ENCODE peak calls at places on chromosomes 12 and 14, in nine cellular contexts. U is mammary epithelial cell, N is K562, B is PC-3, C is A549, J is IMR-90, P is GM23248, V is GM12878, S is endothelial cell of umbilical vein. H is an unnamed sample.

GRCh38 chr12:52915637-52916036 is 10.8 kb upstream of the KRT8 start:
- DNase-seq in U (no peak), C (no peak), V (no peak), N (no peak), J (no peak), B (no peak), S (no peak), P (no peak), H (no peak)

GRCh38 chr12:90510948-90511347 is 444.0 kb downstream of the CCER1 start:
- DNase-seq in J (peak), C (no peak), B (peak), N (no peak), P (peak), V (no peak), U (peak), S (no peak), H (no peak)

GRCh38 chr14:77205566-77205965 is 24.0 kb downstream of the TMEM63C start:
- DNase-seq in C (no peak), V (no peak), U (no peak), S (no peak), N (no peak), B (no peak), J (no peak), P (no peak), H (no peak)

GRCh38 chr14:100532916-100533630 is 54.1 kb downstream of the BEGAIN start:
- DNase-seq in B (no peak), N (peak), U (no peak), S (no peak), C (no peak), P (peak), V (no peak), J (peak), H (no peak)

GRCh38 chr14:57883061-57883460 is 17.2 kb upstream of the SLC35F4 start:
- DNase-seq in P (peak), S (no peak), B (no peak), V (no peak), U (no peak), N (no peak), C (no peak), J (no peak), H (no peak)

GRCh38 chr12:1826867-1827705 is 6.7 kb downstream of the LRTM2 start:
- DNase-seq in C (no peak), N (no peak), U (no peak), J (no peak), V (no peak), S (no peak), P (no peak), B (no peak), H (no peak)

GRCh38 chr12:29131539-29131938 is 17.5 kb upstream of the FAR2 start:
- DNase-seq in J (peak), V (no peak), C (no peak), U (no peak), P (peak), N (no peak), B (peak), S (peak), H (no peak)

GRCh38 chr14:89578048-89578619 is 161.1 kb upstream of the FOXN3 start:
- DNase-seq in C (no peak), J (peak), P (peak), S (no peak), B (no peak), N (no peak), U (no peak), V (no peak), H (no peak)

GRCh38 chr14:71449316-71450055 is 482.7 kb upstream of the RGS6 start:
- DNase-seq in P (peak), V (no peak), S (no peak), J (no peak), U (no peak), C (no peak), N (no peak), B (peak), H (no peak)

GRCh38 chr12:80763874-80764273 is 47.2 kb downstream of the MYF5 start:
- DNase-seq in V (no peak), C (no peak), B (peak), U (peak), N (no peak), J (peak), P (peak), S (peak), H (peak)

GRCh38 chr14:64766430-64767151 is 62.4 kb downstream of the PLEKHG3 start:
- DNase-seq in N (no peak), B (peak), P (no peak), S (no peak), U (peak), J (no peak), V (no peak), C (no peak), H (peak)

GRCh38 chr12:39626033-39626814 is 6.6 kb upstream of the ABCD2 start:
- DNase-seq in U (no peak), S (no peak), J (no peak), V (no peak), C (no peak), P (no peak), B (no peak), N (peak), H (peak)

GRCh38 chr12:131177599-131177998 is 223.9 kb downstream of the ADGRD1 start:
- DNase-seq in B (no peak), S (no peak), V (no peak), C (no peak), N (no peak), J (no peak), P (no peak), U (no peak), H (no peak)

GRCh38 chr12:72560370-72560769 is 288.2 kb downstream of the TRHDE start:
- DNase-seq in C (no peak), U (no peak), N (no peak), P (no peak), S (no peak), B (no peak), V (no peak), J (no peak), H (no peak)

GRCh38 chr14:83120187-83120586 is 1586.5 kb upstream of the SEL1L start:
- DNase-seq in P (no peak), S (no peak), C (no peak), U (peak), J (peak), V (no peak), B (peak), N (no peak), H (no peak)

GRCh38 chr14:70755655-70756054 is 53.7 kb downstream of the MAP3K9 start:
- DNase-seq in V (no peak), J (no peak), C (no peak), B (peak), U (peak), S (no peak), N (no peak), P (no peak), H (no peak)

GRCh38 chr14:64698899-64699298 is 5.3 kb upstream of the PLEKHG3 start:
- DNase-seq in U (no peak), C (no peak), J (no peak), N (no peak), V (no peak), P (no peak), B (peak), S (no peak), H (no peak)

GRCh38 chr12:43882578-43883178 is 46.8 kb downstream of the TMEM117 start:
- DNase-seq in B (peak), N (peak), U (peak), V (peak), P (peak), C (peak), J (peak), S (peak), H (peak)

GRCh38 chr14:23376477-23377200 is at the start of gene CMTM5:
- DNase-seq in C (no peak), S (no peak), N (no peak), V (no peak), U (no peak), B (no peak), P (no peak), J (no peak), H (peak)

GRCh38 chr14:68789002-68789797 is 3.7 kb downstream of the ZFP36L1 start:
- DNase-seq in C (peak), S (peak), P (peak), N (peak), B (peak), J (peak), U (peak), V (no peak), H (peak)
- H3K4me2 ChIP-seq in C (peak), S (peak), P (peak), N (peak), B (peak), J (peak), U (peak), V (peak), H (peak)

GRCh38 chr14:50763386-50764007 is 67.5 kb downstream of the NIN start:
- DNase-seq in C (no peak), B (peak), N (no peak), U (no peak), P (peak), S (no peak), J (peak), V (no peak), H (no peak)
- H3K4me2 ChIP-seq in C (peak), B (peak), N (no peak), U (no peak), P (peak), S (no peak), J (no peak), V (no peak), H (no peak)

GRCh38 chr14:59155886-59156285 is 32.6 kb upstream of the DAAM1 start:
- DNase-seq in U (no peak), V (no peak), J (peak), P (no peak), B (no peak), C (no peak), N (no peak), S (no peak), H (no peak)

GRCh38 chr14:59160492-59160891 is 28.0 kb upstream of the DAAM1 start:
- DNase-seq in B (no peak), U (no peak), P (no peak), J (no peak), N (no peak), S (no peak), V (no peak), C (no peak), H (no peak)

GRCh38 chr14:59166258-59166657 is 22.2 kb upstream of the DAAM1 start:
- DNase-seq in B (no peak), U (no peak), J (no peak), C (no peak), V (no peak), S (no peak), N (no peak), P (no peak), H (no peak)

GRCh38 chr14:59159169-59159568 is 29.3 kb upstream of the DAAM1 start:
- DNase-seq in B (no peak), C (no peak), S (no peak), N (no peak), U (no peak), J (peak), V (no peak), P (no peak), H (no peak)

GRCh38 chr14:59161571-59162175 is 26.8 kb upstream of the DAAM1 start:
- DNase-seq in P (peak), C (peak), N (no peak), J (peak), S (peak), V (no peak), B (peak), U (peak), H (peak)
- H3K4me2 ChIP-seq in P (peak), C (peak), N (no peak), J (peak), S (no peak), V (no peak), B (no peak), U (no peak), H (peak)

GRCh38 chr14:104226421-104227385 is 88.3 kb downstream of the KIF26A start:
- DNase-seq in C (no peak), S (no peak), J (no peak), V (no peak), N (no peak), P (no peak), B (no peak), U (no peak), H (no peak)
- H3K4me2 ChIP-seq in C (no peak), S (no peak), J (no peak), V (no peak), N (no peak), P (no peak), B (peak), U (no peak), H (no peak)

GRCh38 chr12:76583301-76583700 is 23.7 kb upstream of the OSBPL8 start:
- DNase-seq in V (no peak), C (no peak), J (no peak), U (no peak), N (no peak), S (no peak), B (no peak), P (no peak), H (no peak)
- H3K4me2 ChIP-seq in V (no peak), C (no peak), J (no peak), U (no peak), N (no peak), S (no peak), B (no peak), P (no peak), H (no peak)

GRCh38 chr14:99280041-99280731 is 8.2 kb upstream of the BCL11B start:
- DNase-seq in U (no peak), J (no peak), N (no peak), V (no peak), S (no peak), P (no peak), C (no peak), B (no peak), H (no peak)

GRCh38 chr14:99278836-99279235 is 6.8 kb upstream of the BCL11B start:
- DNase-seq in V (no peak), B (no peak), S (no peak), P (no peak), J (no peak), U (no peak), C (no peak), N (no peak), H (no peak)

GRCh38 chr14:99276482-99276881 is 4.5 kb upstream of the BCL11B start:
- DNase-seq in S (no peak), C (no peak), B (no peak), J (no peak), P (no peak), U (no peak), V (no peak), N (no peak), H (no peak)

GRCh38 chr14:99275222-99275584 is 3.2 kb upstream of the BCL11B start:
- DNase-seq in P (no peak), J (no peak), B (no peak), U (no peak), S (no peak), C (no peak), N (no peak), V (no peak), H (no peak)

DNA sequence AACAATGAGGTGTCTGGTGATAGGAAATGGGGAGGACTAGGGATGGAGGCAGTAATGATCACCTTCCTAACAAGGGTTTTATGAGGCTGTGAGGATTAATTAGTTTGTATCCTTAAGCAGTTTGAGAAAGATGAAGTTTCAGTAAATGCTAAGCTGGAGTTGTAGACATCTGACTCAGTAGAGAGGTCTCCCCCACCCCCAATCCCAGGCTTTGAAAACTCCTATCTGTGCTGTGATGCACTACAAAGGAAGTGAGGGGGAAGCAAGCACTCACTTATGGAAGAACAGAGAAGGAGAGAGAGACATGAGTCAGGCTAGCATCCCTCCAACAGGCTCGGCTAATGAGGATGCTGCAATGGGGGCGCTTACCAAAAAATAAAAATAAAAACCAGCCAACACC is 5.5 kb upstream of the BCL11B start:
- DNase-seq in P (peak), U (no peak), B (no peak), V (no peak), N (no peak), C (no peak), S (no peak), J (no peak), H (no peak)
- H3K4me2 ChIP-seq in P (no peak), U (no peak), B (no peak), V (no peak), N (no peak), C (no peak), S (no peak), J (no peak), H (no peak)

GRCh38 chr14:99427632-99428315 is 52.9 kb downstream of the SETD3 start:
- DNase-seq in B (no peak), V (no peak), S (no peak), N (no peak), U (no peak), J (peak), C (no peak), P (peak), H (no peak)
- H3K4me2 ChIP-seq in B (no peak), V (no peak), S (no peak), N (no peak), U (no peak), J (no peak), C (no peak), P (no peak), H (no peak)

DNA sequence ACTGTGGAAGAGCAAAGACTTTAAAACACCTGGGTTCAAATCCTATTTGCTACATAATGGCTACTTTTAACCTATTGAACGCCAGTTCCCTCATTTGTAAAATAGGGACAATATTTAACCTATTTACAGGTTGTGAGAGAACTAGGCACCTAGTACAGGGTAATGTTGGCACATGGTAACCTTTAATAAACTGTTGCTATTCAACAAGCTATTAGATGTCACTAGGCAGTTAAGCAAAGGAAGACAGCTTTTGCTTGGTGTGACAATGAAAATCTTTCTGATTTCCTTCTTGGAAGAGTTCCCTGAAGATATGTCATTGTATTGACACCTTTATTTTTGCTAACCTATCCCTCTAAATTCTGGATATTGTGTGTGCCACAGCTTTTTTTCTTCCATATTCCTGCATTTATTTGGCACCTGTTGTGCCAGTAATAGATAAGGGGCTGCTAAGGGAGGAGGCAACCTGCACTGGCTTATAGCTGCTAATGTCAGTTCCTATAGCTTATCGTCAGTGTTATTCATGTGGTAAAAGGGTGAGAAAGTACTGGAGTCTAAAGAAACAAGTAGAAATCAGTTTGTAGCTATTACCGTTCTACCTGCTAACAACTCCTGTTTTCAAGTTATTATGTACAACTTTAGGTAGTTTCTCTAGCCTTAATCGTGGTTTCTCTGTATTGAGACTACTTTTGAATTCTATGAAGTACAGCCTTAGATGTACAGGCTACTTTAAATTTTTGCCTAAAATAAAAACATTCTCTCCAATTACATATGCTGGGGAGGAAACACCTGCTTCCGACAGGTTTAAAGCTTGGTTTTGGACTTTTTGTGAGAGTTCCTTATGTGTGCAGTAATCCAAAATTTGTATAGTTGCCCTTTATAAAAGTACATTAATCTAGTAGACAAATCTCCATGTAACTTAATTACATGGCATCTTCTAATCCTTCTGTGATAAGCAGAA is 24.3 kb downstream of the HIF1A start:
- DNase-seq in J (no peak), B (no peak), S (peak), U (no peak), P (no peak), N (no peak), V (no peak), C (no peak), H (no peak)
- H3K4me2 ChIP-seq in J (peak), B (peak), S (peak), U (no peak), P (peak), N (no peak), V (peak), C (peak), H (no peak)

DNA sequence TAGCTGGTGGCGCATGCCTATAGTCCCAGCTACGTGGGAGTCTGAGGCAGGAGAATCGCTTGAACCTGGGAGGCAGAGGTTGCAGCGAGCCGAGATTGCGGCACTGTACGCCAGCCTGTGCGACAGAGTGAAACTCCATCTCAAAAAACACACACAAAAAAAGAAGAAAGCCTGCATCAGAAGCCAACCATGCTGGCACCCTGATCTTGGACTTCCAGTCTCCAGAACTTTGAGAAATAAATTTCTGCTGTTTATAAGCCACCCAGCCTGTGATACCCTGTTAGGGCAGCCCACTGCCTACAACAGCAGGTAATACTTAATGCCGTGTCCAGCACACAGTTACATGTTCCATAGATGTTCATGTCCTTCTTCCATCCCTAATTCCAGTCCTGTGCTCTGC is 62.7 kb downstream of the NDUFA12 start:
- DNase-seq in V (no peak), C (no peak), B (no peak), S (no peak), U (no peak), N (no peak), P (no peak), J (no peak), H (no peak)
- H3K4me2 ChIP-seq in V (no peak), C (peak), B (peak), S (no peak), U (no peak), N (no peak), P (no peak), J (no peak), H (peak)

GRCh38 chr14:68828728-68829127 is 35.9 kb upstream of the ZFP36L1 start:
- DNase-seq in P (no peak), B (no peak), U (no peak), N (no peak), C (no peak), S (no peak), J (no peak), V (no peak), H (no peak)
- H3K4me2 ChIP-seq in P (no peak), B (no peak), U (no peak), N (no peak), C (no peak), S (no peak), J (no peak), V (no peak), H (no peak)